ENCODE peak calls at places on chromosomes 3 and 15, in six cellular contexts. One of them, this sample, is unnamed.

GRCh38 chr3:85228966-85229365 is 270.2 kb downstream of the CADM2 start:
- DNase-seq in HCT116: no peak
- DNase-seq in H1: no peak
- DNase-seq in K562: no peak
- DNase-seq in GM12878: no peak
- DNase-seq in HepG2: no peak
- DNase-seq in this sample: no peak

GRCh38 chr3:31189971-31190370 is 295.5 kb upstream of the GADL1 start:
- DNase-seq in HCT116: no peak
- DNase-seq in H1: no peak
- DNase-seq in K562: no peak
- DNase-seq in GM12878: no peak
- DNase-seq in HepG2: no peak
- DNase-seq in this sample: no peak

GRCh38 chr3:37400355-37400754 is 226.0 kb upstream of the LRRFIP2 start:
- DNase-seq in HCT116: no peak
- DNase-seq in H1: no peak
- DNase-seq in K562: no peak
- DNase-seq in GM12878: no peak
- DNase-seq in HepG2: no peak
- DNase-seq in this sample: no peak

GRCh38 chr3:149382518-149382917 is 5.1 kb upstream of the TM4SF1 start:
- DNase-seq in HCT116: no peak
- DNase-seq in H1: no peak
- DNase-seq in K562: no peak
- DNase-seq in GM12878: no peak
- DNase-seq in HepG2: no peak
- DNase-seq in this sample: no peak

GRCh38 chr15:101578443-101578894 is 73.7 kb downstream of the TM2D3 start:
- DNase-seq in HCT116: peak; percentile 44
- DNase-seq in H1: peak; percentile 58
- DNase-seq in K562: peak; percentile 24
- DNase-seq in GM12878: no peak
- DNase-seq in HepG2: peak; percentile 50
- DNase-seq in this sample: peak; percentile 28

GRCh38 chr15:91515188-91515754 is 338.2 kb upstream of the SLCO3A1 start:
- DNase-seq in HCT116: no peak
- DNase-seq in H1: no peak
- DNase-seq in K562: no peak
- DNase-seq in GM12878: no peak
- DNase-seq in HepG2: no peak
- DNase-seq in this sample: no peak

GRCh38 chr15:39171944-39172368 is 408.9 kb upstream of the THBS1 start:
- DNase-seq in HCT116: peak; percentile 82
- DNase-seq in H1: peak; percentile 58
- DNase-seq in K562: peak; percentile 17
- DNase-seq in GM12878: peak; percentile 19
- DNase-seq in HepG2: peak; percentile 85
- DNase-seq in this sample: peak; percentile 80

GRCh38 chr3:153295906-153296305 is 133.9 kb downstream of the RAP2B start:
- DNase-seq in HCT116: no peak
- DNase-seq in H1: no peak
- DNase-seq in K562: no peak
- DNase-seq in GM12878: no peak
- DNase-seq in HepG2: no peak
- DNase-seq in this sample: no peak

GRCh38 chr3:49119036-49119435 is 1.6 kb downstream of the USP19 start:
- DNase-seq in HCT116: no peak
- DNase-seq in H1: no peak
- DNase-seq in K562: no peak
- DNase-seq in GM12878: no peak
- DNase-seq in HepG2: no peak
- DNase-seq in this sample: no peak

GRCh38 chr15:40047413-40048154 is 8.6 kb upstream of the SRP14 start:
- DNase-seq in HCT116: no peak
- DNase-seq in H1: peak; percentile 45
- DNase-seq in K562: no peak
- DNase-seq in GM12878: peak; percentile 86
- DNase-seq in HepG2: no peak
- DNase-seq in this sample: no peak

GRCh38 chr3:188734395-188734794 is 437.4 kb upstream of the TPRG1 start:
- DNase-seq in HCT116: no peak
- DNase-seq in H1: no peak
- DNase-seq in K562: no peak
- DNase-seq in GM12878: no peak
- DNase-seq in HepG2: no peak
- DNase-seq in this sample: no peak

GRCh38 chr3:88810455-88810854 is 297.0 kb upstream of the EPHA3 start:
- DNase-seq in HCT116: no peak
- DNase-seq in H1: no peak
- DNase-seq in K562: no peak
- DNase-seq in GM12878: no peak
- DNase-seq in HepG2: no peak
- DNase-seq in this sample: no peak

GRCh38 chr3:64783200-64783599 is 95.4 kb upstream of the ADAMTS9 start:
- DNase-seq in HCT116: no peak
- DNase-seq in H1: no peak
- DNase-seq in K562: no peak
- DNase-seq in GM12878: no peak
- DNase-seq in HepG2: no peak
- DNase-seq in this sample: no peak

GRCh38 chr3:38457111-38458003 is 3.7 kb downstream of the ACVR2B start:
- DNase-seq in HCT116: no peak
- DNase-seq in H1: no peak
- DNase-seq in K562: peak; percentile 58
- DNase-seq in GM12878: no peak
- DNase-seq in HepG2: no peak
- DNase-seq in this sample: no peak

GRCh38 chr15:74304459-74304858 is 63.0 kb downstream of the CYP11A1 start:
- DNase-seq in HCT116: no peak
- DNase-seq in H1: no peak
- DNase-seq in K562: no peak
- DNase-seq in GM12878: no peak
- DNase-seq in HepG2: no peak
- DNase-seq in this sample: no peak

GRCh38 chr3:177574232-177574856 is 377.1 kb upstream of the TBL1XR1 start:
- DNase-seq in HCT116: no peak
- DNase-seq in H1: no peak
- DNase-seq in K562: no peak
- DNase-seq in GM12878: no peak
- DNase-seq in HepG2: peak; percentile 71
- DNase-seq in this sample: no peak

GRCh38 chr3:107710851-107711250 is 188.1 kb downstream of the BBX start:
- DNase-seq in HCT116: peak; percentile 15
- DNase-seq in H1: no peak
- DNase-seq in K562: no peak
- DNase-seq in GM12878: no peak
- DNase-seq in HepG2: no peak
- DNase-seq in this sample: peak; percentile 16

GRCh38 chr3:74621581-74621980 is 7.1 kb upstream of the CNTN3 start:
- DNase-seq in HCT116: no peak
- DNase-seq in H1: no peak
- DNase-seq in K562: no peak
- DNase-seq in GM12878: no peak
- DNase-seq in HepG2: no peak
- DNase-seq in this sample: no peak
- H3K9ac ChIP-seq in HCT116: no peak overlapping the region
- H3K9ac ChIP-seq in H1: no peak overlapping the region
- H3K9ac ChIP-seq in K562: no peak overlapping the region
- H3K9ac ChIP-seq in GM12878: no peak overlapping the region
- H3K9ac ChIP-seq in HepG2: no peak overlapping the region
- H3K9ac ChIP-seq in this sample: no peak overlapping the region

DNA sequence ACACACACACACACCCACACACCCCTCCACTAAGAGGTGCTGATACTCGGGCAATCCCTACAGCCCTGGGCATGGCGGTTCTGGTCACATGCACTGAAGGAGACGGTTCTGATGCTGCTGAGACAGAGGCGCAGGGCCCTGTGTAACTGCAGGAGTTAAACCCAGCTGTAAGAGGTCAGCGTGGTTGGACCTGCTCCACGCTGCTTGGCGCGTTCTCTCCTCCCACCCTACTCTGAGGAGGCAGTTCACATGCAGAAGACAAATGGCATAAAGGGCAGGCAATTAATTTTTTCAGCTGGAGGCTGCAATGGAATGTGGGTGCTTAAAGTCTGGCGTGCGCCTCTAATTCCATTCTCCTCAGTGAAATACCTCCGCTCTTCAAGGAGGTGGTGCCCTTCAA is 35.2 kb downstream of the GRK7 start:
- DNase-seq in HCT116: no peak
- DNase-seq in H1: no peak
- DNase-seq in K562: no peak
- DNase-seq in GM12878: no peak
- DNase-seq in HepG2: no peak
- DNase-seq in this sample: no peak
- TF ChIP-seq ZNF274 in HCT116: no peak
- TF ChIP-seq ZNF274 in H1: no peak
- TF ChIP-seq ZNF274 in K562: no peak
- TF ChIP-seq ZNF274 in GM12878: no peak
- TF ChIP-seq ZNF274 in HepG2: no peak
- TF ChIP-seq ZNF274 in this sample: no peak

GRCh38 chr3:58417075-58417474 is 16.6 kb downstream of the PDHB start:
- DNase-seq in HCT116: no peak
- DNase-seq in H1: no peak
- DNase-seq in K562: no peak
- DNase-seq in GM12878: no peak
- DNase-seq in HepG2: no peak
- DNase-seq in this sample: no peak

GRCh38 chr3:58418227-58418626 is 15.4 kb downstream of the PDHB start:
- DNase-seq in HCT116: no peak
- DNase-seq in H1: no peak
- DNase-seq in K562: no peak
- DNase-seq in GM12878: no peak
- DNase-seq in HepG2: no peak
- DNase-seq in this sample: no peak

GRCh38 chr3:58416191-58416590 is 17.4 kb downstream of the PDHB start:
- DNase-seq in HCT116: no peak
- DNase-seq in H1: no peak
- DNase-seq in K562: no peak
- DNase-seq in GM12878: no peak
- DNase-seq in HepG2: no peak
- DNase-seq in this sample: no peak

GRCh38 chr3:58411851-58412830 is 21.5 kb downstream of the PDHB start:
- DNase-seq in HCT116: no peak
- DNase-seq in H1: no peak
- DNase-seq in K562: no peak
- DNase-seq in GM12878: no peak
- DNase-seq in HepG2: no peak
- DNase-seq in this sample: no peak

DNA sequence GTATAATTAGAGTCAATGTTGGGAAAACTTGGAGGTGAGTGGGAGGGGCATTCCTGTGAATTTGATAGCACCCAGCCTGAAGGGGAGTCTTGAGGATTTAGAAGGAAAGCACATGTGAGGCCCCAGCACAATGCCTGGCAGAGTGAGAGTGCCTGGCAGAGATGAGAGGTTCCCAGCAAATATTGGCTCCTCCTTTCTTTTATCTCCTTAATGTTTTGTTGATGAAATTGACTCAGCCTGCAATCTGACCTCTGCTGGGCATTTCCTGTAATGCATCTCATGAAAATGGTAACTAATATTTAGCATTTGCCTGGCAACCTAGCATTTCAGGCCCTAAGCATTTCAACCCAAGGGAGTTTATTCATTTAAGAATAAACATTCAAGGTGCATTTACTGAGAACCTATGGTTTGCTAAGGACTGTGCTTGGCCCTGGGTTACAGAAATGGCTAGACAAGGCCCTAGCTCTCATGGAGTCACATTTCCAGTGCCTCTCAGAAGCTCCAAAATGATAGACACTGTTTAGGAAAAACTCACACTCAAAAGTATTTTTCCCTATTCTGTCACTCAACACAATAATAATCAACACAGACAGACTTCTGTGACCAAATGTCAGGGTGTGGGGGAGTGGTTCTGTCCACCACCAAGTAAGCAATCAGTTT is 19.0 kb downstream of the PDHB start:
- DNase-seq in HCT116: peak; percentile 44
- DNase-seq in H1: peak; percentile 61
- DNase-seq in K562: peak; percentile 37
- DNase-seq in GM12878: no peak
- DNase-seq in HepG2: peak; percentile 38
- DNase-seq in this sample: no peak
- H3K9ac ChIP-seq in HCT116: no peak overlapping the region
- H3K9ac ChIP-seq in H1: no peak overlapping the region
- H3K9ac ChIP-seq in K562: no peak overlapping the region
- H3K9ac ChIP-seq in GM12878: no peak overlapping the region
- H3K9ac ChIP-seq in HepG2: no peak overlapping the region
- H3K9ac ChIP-seq in this sample: no peak overlapping the region

GRCh38 chr3:195886181-195887141 is 21.9 kb downstream of the TNK2 start:
- DNase-seq in HCT116: no peak
- DNase-seq in H1: no peak
- DNase-seq in K562: peak; percentile 53
- DNase-seq in GM12878: no peak
- DNase-seq in HepG2: no peak
- DNase-seq in this sample: no peak

GRCh38 chr3:195883160-195883559 is 25.2 kb downstream of the TNK2 start:
- DNase-seq in HCT116: no peak
- DNase-seq in H1: no peak
- DNase-seq in K562: no peak
- DNase-seq in GM12878: no peak
- DNase-seq in HepG2: no peak
- DNase-seq in this sample: no peak

GRCh38 chr3:195884691-195885035 is 23.7 kb downstream of the TNK2 start:
- DNase-seq in HCT116: no peak
- DNase-seq in H1: no peak
- DNase-seq in K562: no peak
- DNase-seq in GM12878: no peak
- DNase-seq in HepG2: no peak
- DNase-seq in this sample: no peak

GRCh38 chr3:195883801-195884200 is 24.6 kb downstream of the TNK2 start:
- DNase-seq in HCT116: no peak
- DNase-seq in H1: no peak
- DNase-seq in K562: no peak
- DNase-seq in GM12878: no peak
- DNase-seq in HepG2: no peak
- DNase-seq in this sample: no peak

DNA sequence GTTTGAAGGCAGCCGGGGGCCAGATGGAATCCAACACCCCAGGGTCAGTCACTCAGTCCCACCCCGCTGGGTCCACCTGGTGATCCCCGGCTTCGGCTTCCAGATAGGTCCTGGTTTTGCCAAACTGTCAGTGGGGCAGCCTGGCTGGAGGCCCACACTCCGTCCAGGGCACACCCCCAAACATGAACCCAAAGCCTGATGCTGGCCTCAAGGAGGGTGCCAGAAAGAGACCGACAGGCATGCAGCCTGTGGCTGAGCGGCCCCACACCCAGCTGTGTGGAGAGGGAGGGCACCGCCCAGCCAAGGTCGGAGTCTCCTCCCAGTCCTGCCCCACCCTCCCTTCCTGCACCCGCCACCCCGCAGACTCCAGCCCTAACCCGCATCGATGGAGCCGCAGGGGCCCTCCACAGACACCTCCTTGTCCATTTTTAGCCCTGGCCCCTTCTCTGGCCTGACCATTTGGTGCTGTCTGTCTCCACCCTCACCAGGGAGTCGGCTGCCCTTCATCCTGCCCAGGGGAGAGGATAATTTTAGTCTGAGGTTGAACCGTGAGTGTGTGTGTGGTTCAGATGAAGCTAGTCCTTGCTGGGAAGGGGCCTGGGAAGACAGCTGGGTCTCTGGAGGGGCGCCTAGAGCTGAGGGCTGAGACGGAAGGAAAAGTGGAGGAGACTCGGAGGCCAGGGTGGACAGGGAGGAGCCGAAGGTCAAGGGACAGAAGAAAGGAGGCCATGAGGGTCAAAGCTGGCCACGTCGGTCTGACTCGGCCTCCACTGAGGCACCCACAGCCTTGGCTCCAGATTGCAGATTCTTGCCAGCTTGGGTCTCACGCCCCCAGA is 23.1 kb downstream of the TNK2 start:
- DNase-seq in HCT116: no peak
- DNase-seq in H1: no peak
- DNase-seq in K562: peak; percentile 63
- DNase-seq in GM12878: no peak
- DNase-seq in HepG2: no peak
- DNase-seq in this sample: no peak
- TF ChIP-seq ZNF274 in HCT116: no peak
- TF ChIP-seq ZNF274 in H1: no peak
- TF ChIP-seq ZNF274 in K562: no peak
- TF ChIP-seq ZNF274 in GM12878: no peak
- TF ChIP-seq ZNF274 in HepG2: no peak
- TF ChIP-seq ZNF274 in this sample: no peak